ENCODE peak calls at places on chromosomes 3 and 15, in four cellular contexts. A is stromal cell of bone marrow, F is posterior vena cava, E is ELR. H is an unnamed sample.

GRCh38 chr15:56244811-56245576 is 1.3 kb upstream of the RFX7 start:
- DNase-seq in A (no peak), F (no peak), E (peak; percentile 39), H (peak; percentile 6)

GRCh38 chr3:183330881-183331280 is 77.8 kb downstream of the B3GNT5 start:
- DNase-seq in A (no peak), F (no peak), E (no peak), H (no peak)

GRCh38 chr15:58229297-58229768 is 91.2 kb downstream of the AQP9 start:
- DNase-seq in A (no peak), F (no peak), E (peak; percentile 4), H (no peak)

GRCh38 chr15:80691575-80691974 is 3.5 kb upstream of the ABHD17C start:
- DNase-seq in A (no peak), F (no peak), E (no peak), H (no peak)

GRCh38 chr3:10106919-10107318 is 1.1 kb downstream of the FANCD2OS start:
- DNase-seq in A (no peak), F (no peak), E (no peak), H (no peak)

GRCh38 chr3:171811059-171811912 is 1.0 kb upstream of the PLD1 start:
- DNase-seq in A (peak; percentile 97), F (no peak), E (peak; percentile 95), H (no peak)

GRCh38 chr3:183193762-183194701 is 31.5 kb upstream of the LAMP3 start:
- DNase-seq in A (no peak), F (no peak), E (peak; percentile 48), H (no peak)

GRCh38 chr15:50128266-50128665 is 9.2 kb upstream of the ATP8B4 start:
- DNase-seq in A (no peak), F (peak; percentile 89), E (no peak), H (no peak)

GRCh38 chr3:16884084-16884747 is 539 bp upstream of the PLCL2 start:
- DNase-seq in A (no peak), F (peak; percentile 90), E (peak; percentile 37), H (peak; percentile 56)

GRCh38 chr15:73375012-73375411 is 6.3 kb upstream of the HCN4 start:
- DNase-seq in A (no peak), F (no peak), E (no peak), H (no peak)

GRCh38 chr15:57527382-57528091 is 64.2 kb upstream of the MYZAP start:
- DNase-seq in A (peak; percentile 79), F (no peak), E (peak; percentile 85), H (peak; percentile 19)

GRCh38 chr3:64673159-64673715 is 14.6 kb downstream of the ADAMTS9 start:
- DNase-seq in A (no peak), F (no peak), E (no peak), H (no peak)